ENCODE peak calls at places on chromosomes 5 and 9, in eight cellular contexts. S is lower leg skin, O is hepatocyte, P is GM06990, A is ovary, Z is fibroblast of the aortic adventitia, N is cardiac fibroblast, C is gastrocnemius medialis. M is an unnamed sample.

GRCh38 chr5:81513982-81514381 is 120.0 kb upstream of the ACOT12 start:
- DNase-seq in A (no peak), P (no peak), S (no peak), N (peak; percentile 37), Z (peak; percentile 19), C (no peak), O (no peak), M (no peak)

GRCh38 chr9:138008081-138008841 is 130.7 kb downstream of the CACNA1B start:
- DNase-seq in S (no peak), P (no peak), N (no peak), C (no peak), Z (no peak), A (peak; percentile 17), O (peak; percentile 2), M (no peak)

GRCh38 chr9:76704601-76705204 is 59.5 kb upstream of the PCA3 start:
- DNase-seq in A (no peak), P (no peak), S (no peak), Z (peak; percentile 98), O (peak; percentile 84), C (no peak), N (peak; percentile 97), M (peak; percentile 72)

GRCh38 chr5:149221326-149221725 is 50.3 kb upstream of the AFAP1L1 start:
- DNase-seq in A (no peak), O (no peak), N (peak; percentile 60), P (no peak), Z (peak; percentile 60), C (no peak), S (no peak), M (peak; percentile 69)

GRCh38 chr5:60386398-60386797 is 313.6 kb downstream of the DEPDC1B start:
- DNase-seq in Z (no peak), O (no peak), S (no peak), P (no peak), A (no peak), N (no peak), C (no peak), M (no peak)

GRCh38 chr9:98522487-98522886 is 186.2 kb downstream of the GABBR2 start:
- DNase-seq in C (no peak), A (no peak), N (no peak), S (no peak), Z (no peak), O (no peak), P (no peak), M (no peak)

GRCh38 chr9:1916676-1917075 is 98.5 kb upstream of the SMARCA2 start:
- DNase-seq in A (no peak), P (no peak), O (no peak), Z (no peak), N (no peak), C (no peak), S (peak; percentile 19), M (no peak)

GRCh38 chr5:15694694-15695093 is 194.7 kb downstream of the FBXL7 start:
- DNase-seq in P (no peak), N (peak; percentile 43), Z (peak; percentile 65), S (no peak), A (no peak), C (no peak), O (peak; percentile 49), M (peak; percentile 31)

GRCh38 chr9:135848341-135849047 is 58.9 kb downstream of the CAMSAP1 start:
- DNase-seq in C (no peak), N (no peak), Z (no peak), S (no peak), O (no peak), P (no peak), A (no peak), M (no peak)

GRCh38 chr9:81976351-81976750 is 12.2 kb upstream of the SPATA31D1 start:
- DNase-seq in N (no peak), C (no peak), S (no peak), A (no peak), P (no peak), O (no peak), Z (no peak), M (no peak)

GRCh38 chr9:134381671-134382505 is 55.6 kb downstream of the RXRA start:
- DNase-seq in A (peak; percentile 56), S (no peak), N (no peak), O (peak; percentile 36), C (no peak), Z (no peak), P (peak; percentile 47), M (no peak)

GRCh38 chr5:31328031-31328430 is 134.5 kb downstream of the CDH6 start:
- DNase-seq in O (no peak), A (no peak), P (no peak), Z (no peak), C (no peak), S (no peak), N (no peak), M (no peak)

GRCh38 chr5:132759114-132760042 is 12.2 kb downstream of the CCNI2 start:
- DNase-seq in A (no peak), P (no peak), S (peak; percentile 12), O (no peak), N (no peak), Z (no peak), C (no peak), M (peak; percentile 74)

GRCh38 chr9:137348781-137349470 is 46.9 kb upstream of the NRARP start:
- DNase-seq in P (no peak), C (no peak), O (no peak), N (no peak), S (no peak), A (no peak), Z (no peak), M (no peak)

GRCh38 chr5:179407191-179408175 is 62.2 kb upstream of the ADAMTS2 start:
- DNase-seq in N (peak; percentile 63), O (peak; percentile 39), S (no peak), A (no peak), Z (peak; percentile 28), C (no peak), P (no peak), M (no peak)

GRCh38 chr9:17116400-17116837 is 18.4 kb upstream of the CNTLN start:
- DNase-seq in N (peak; percentile 56), Z (peak; percentile 64), C (no peak), S (no peak), P (no peak), O (peak; percentile 54), A (no peak), M (peak; percentile 32)

GRCh38 chr5:96896285-96896711 is 20.0 kb downstream of the ERAP2 start:
- DNase-seq in S (no peak), N (no peak), Z (no peak), A (no peak), P (no peak), O (no peak), C (no peak), M (no peak)

GRCh38 chr5:44390332-44390731 is 1.1 kb upstream of the FGF10 start:
- DNase-seq in A (no peak), S (no peak), C (no peak), N (no peak), Z (no peak), P (no peak), O (peak; percentile 13), M (no peak)

GRCh38 chr5:44389410-44389879 is at the start of gene FGF10:
- DNase-seq in Z (peak; percentile 3), A (peak; percentile 70), P (no peak), O (peak; percentile 48), C (peak; percentile 12), N (peak; percentile 8), S (no peak), M (no peak)

GRCh38 chr5:44387911-44388310 is 1.3 kb downstream of the FGF10 start:
- DNase-seq in P (no peak), Z (no peak), A (peak; percentile 31), S (no peak), C (no peak), O (peak; percentile 17), N (no peak), M (no peak)

GRCh38 chr5:44387391-44387790 is 1.8 kb downstream of the FGF10 start:
- DNase-seq in C (no peak), S (no peak), N (no peak), P (no peak), O (no peak), A (no peak), Z (no peak), M (no peak)

GRCh38 chr5:44388504-44389409 is 463 bp downstream of the FGF10 start:
- DNase-seq in C (no peak), N (peak; percentile 16), P (no peak), S (no peak), A (peak; percentile 52), Z (peak; percentile 3), O (peak; percentile 46), M (no peak)
- H3K4me3 ChIP-seq in C (peak overlapping the region; percentile 55), N (peak overlapping the region; percentile 39), P (no peak overlapping the region), S (peak overlapping the region; percentile 13), A (peak overlapping the region; percentile 44), Z (peak overlapping the region; percentile 58), O (peak overlapping the region; percentile 55), M (no peak overlapping the region)

GRCh38 chr5:95861858-95862561 is 39.5 kb upstream of the GLRX start:
- DNase-seq in C (peak; percentile 21), P (no peak), Z (peak; percentile 59), N (peak; percentile 69), O (peak; percentile 66), A (no peak), S (no peak), M (no peak)
- TF ChIP-seq CTCF in C (no peak), P (no peak), Z (peak; percentile 16), N (no peak), O (no peak), A (no peak), S (no peak), M (no peak)

GRCh38 chr9:70924905-70925547 is 196.4 kb downstream of the TRPM3 start:
- DNase-seq in S (peak; percentile 41), Z (peak; percentile 96), C (peak; percentile 26), P (peak; percentile 10), O (peak; percentile 76), A (no peak), N (peak; percentile 92), M (peak; percentile 70)
- H3K4me3 ChIP-seq in S (no peak overlapping the region), Z (peak overlapping the region; percentile 45), C (no peak overlapping the region), P (no peak overlapping the region), O (no peak overlapping the region), A (no peak overlapping the region), N (peak overlapping the region; percentile 6), M (peak overlapping the region; percentile 38)

GRCh38 chr5:58503634-58504033 is 12.4 kb downstream of the GAPT start:
- DNase-seq in S (no peak), A (no peak), Z (no peak), O (no peak), P (no peak), N (no peak), C (no peak), M (no peak)

GRCh38 chr5:58499231-58499630 is 8.0 kb downstream of the GAPT start:
- DNase-seq in A (no peak), P (no peak), N (no peak), C (no peak), O (no peak), S (no peak), Z (no peak), M (no peak)

GRCh38 chr5:58505502-58505901 is 14.3 kb downstream of the GAPT start:
- DNase-seq in A (no peak), N (no peak), Z (no peak), O (no peak), P (no peak), S (no peak), C (no peak), M (peak; percentile 38)

GRCh38 chr5:58499951-58500350 is 8.7 kb downstream of the GAPT start:
- DNase-seq in A (no peak), O (no peak), N (no peak), S (no peak), P (no peak), C (no peak), Z (no peak), M (no peak)

DNA sequence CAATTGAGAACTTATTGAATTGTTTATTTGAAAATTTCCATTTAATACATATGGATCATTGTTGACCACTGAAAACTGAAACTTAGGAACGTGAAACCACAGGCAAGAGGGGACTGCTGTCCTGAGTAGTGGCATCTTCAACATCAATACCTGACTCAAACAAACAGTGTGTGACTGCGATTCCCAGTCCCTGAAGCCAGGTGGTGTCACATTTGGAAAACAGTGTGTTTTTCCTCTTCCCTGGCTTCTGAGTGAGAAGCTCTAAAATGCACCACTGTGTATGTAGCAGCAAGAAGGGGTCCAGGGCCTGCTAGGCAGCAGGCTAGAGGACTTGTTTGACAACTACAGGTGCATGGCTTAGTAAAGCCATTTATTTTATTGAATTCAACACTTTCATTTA is 10.8 kb downstream of the GAPT start:
- DNase-seq in P (no peak), O (no peak), Z (no peak), C (no peak), S (no peak), A (no peak), N (no peak), M (no peak)
- TF ChIP-seq CTCF in P (no peak), O (peak; percentile 5), Z (no peak), C (no peak), S (no peak), A (no peak), N (no peak), M (peak; percentile 14)

M was measured in LNCaP clone FGC.